ENCODE peak calls at places on chromosomes 5 and 9, in four cellular contexts. One of them, this sample, is unnamed.

GRCh38 chr5:96177303-96177869 is 215.7 kb upstream of the ELL2 start:
- DNase-seq in uterus: no peak
- DNase-seq in Peyer's patch: no peak
- DNase-seq in transverse colon: no peak
- DNase-seq in this sample: no peak

GRCh38 chr9:133368249-133368881 is 7.5 kb downstream of the SURF4 start:
- DNase-seq in transverse colon: peak; percentile 52
- DNase-seq in Peyer's patch: no peak
- DNase-seq in uterus: no peak
- DNase-seq in this sample: no peak

GRCh38 chr5:56147106-56147505 is 86.0 kb downstream of the ANKRD55 start:
- DNase-seq in Peyer's patch: no peak
- DNase-seq in transverse colon: no peak
- DNase-seq in uterus: no peak
- DNase-seq in this sample: no peak

GRCh38 chr9:116269250-116269649 is 115.7 kb downstream of the PAPPA start:
- DNase-seq in Peyer's patch: no peak
- DNase-seq in uterus: no peak
- DNase-seq in transverse colon: no peak
- DNase-seq in this sample: no peak

GRCh38 chr5:537098-537497 is 12.8 kb upstream of the SLC9A3 start:
- DNase-seq in uterus: no peak
- DNase-seq in transverse colon: no peak
- DNase-seq in Peyer's patch: no peak
- DNase-seq in this sample: no peak

GRCh38 chr5:95684361-95684760 is 1.6 kb upstream of the SPATA9 start:
- DNase-seq in Peyer's patch: no peak
- DNase-seq in transverse colon: no peak
- DNase-seq in uterus: no peak
- DNase-seq in this sample: no peak

GRCh38 chr5:128409401-128409800 is 128.6 kb downstream of the FBN2 start:
- DNase-seq in uterus: no peak
- DNase-seq in Peyer's patch: no peak
- DNase-seq in transverse colon: no peak
- DNase-seq in this sample: no peak

GRCh38 chr5:51159164-51159563 is 224.1 kb upstream of the ISL1 start:
- DNase-seq in Peyer's patch: no peak
- DNase-seq in uterus: no peak
- DNase-seq in transverse colon: no peak
- DNase-seq in this sample: no peak

GRCh38 chr9:100999914-101000540 is 28.5 kb upstream of the PLPPR1 start:
- DNase-seq in Peyer's patch: no peak
- DNase-seq in transverse colon: no peak
- DNase-seq in uterus: no peak
- DNase-seq in this sample: no peak

GRCh38 chr5:92313385-92313784 is 930.3 kb upstream of the ARRDC3 start:
- DNase-seq in uterus: no peak
- DNase-seq in transverse colon: no peak
- DNase-seq in Peyer's patch: no peak
- DNase-seq in this sample: no peak

DNA sequence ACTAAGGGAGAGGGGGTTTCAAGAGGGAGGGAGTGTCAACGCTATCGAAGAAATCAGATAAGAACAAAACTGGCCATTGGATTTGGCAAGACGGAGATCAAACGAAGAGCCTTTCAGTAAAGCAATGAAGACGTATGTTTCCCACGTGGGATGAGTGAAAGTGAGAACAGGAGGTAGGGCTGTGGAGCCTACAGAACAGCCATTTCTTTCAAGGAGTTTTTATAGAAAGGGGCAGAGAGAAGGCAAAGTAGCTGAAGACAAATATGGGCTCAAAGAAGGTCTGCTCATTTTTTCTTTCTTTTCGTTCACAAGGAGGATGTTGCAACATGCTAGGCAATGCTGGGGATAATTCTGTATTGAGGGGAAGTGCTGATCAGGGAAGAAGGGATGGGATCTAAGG is 98.3 kb downstream of the SUSD1 start:
- DNase-seq in Peyer's patch: no peak
- DNase-seq in uterus: no peak
- DNase-seq in transverse colon: no peak
- DNase-seq in this sample: no peak
- TF ChIP-seq POLR2A in Peyer's patch: no peak
- TF ChIP-seq POLR2A in uterus: no peak
- TF ChIP-seq POLR2A in transverse colon: no peak
- TF ChIP-seq POLR2A in this sample: no peak

DNA sequence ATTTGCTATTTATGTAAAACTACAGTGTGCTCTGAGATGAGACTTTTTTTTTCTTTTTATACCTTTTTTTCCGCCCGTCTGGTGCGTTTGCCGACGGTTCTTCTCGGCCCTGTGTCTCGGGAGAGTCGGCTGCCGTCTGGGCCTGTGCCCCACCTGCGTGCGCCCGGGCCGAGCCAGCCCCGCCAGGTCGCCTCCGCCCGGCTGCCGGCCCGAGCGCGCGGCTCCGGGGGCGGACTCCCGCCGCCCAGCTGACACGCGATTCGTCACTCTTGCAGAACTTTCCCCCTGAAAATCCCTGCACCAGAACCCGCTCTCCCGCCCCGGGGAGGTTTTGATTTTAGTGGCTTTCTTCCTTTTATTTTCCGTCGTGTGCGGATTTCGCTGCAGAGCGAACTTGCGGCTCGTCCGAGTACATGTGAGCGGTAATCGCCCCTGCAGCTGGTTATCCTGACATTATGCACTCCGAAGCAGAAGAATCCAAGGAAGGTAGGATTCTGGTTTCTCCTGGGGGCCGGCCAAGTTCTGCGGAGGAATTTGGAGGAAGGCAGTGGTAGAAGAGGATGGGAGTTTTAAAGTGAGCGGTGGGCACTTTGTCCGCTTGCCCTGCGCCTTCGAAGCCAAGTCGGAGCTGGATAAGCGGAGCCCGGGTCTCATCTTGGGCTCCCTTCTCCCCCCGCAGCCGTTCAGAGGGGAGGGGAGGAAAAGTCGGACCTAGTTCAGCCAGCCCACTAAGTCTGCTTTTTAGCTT is at the start of gene TNFAIP8:
- DNase-seq in Peyer's patch: peak; percentile 46
- DNase-seq in transverse colon: peak; percentile 59
- DNase-seq in uterus: peak; percentile 42
- DNase-seq in this sample: peak; percentile 58
- TF ChIP-seq POLR2A in Peyer's patch: no peak
- TF ChIP-seq POLR2A in transverse colon: peak; percentile 25
- TF ChIP-seq POLR2A in uterus: no peak
- TF ChIP-seq POLR2A in this sample: no peak

GRCh38 chr9:33289501-33289900 is 815 bp upstream of the NFX1 start:
- DNase-seq in transverse colon: peak; percentile 23
- DNase-seq in uterus: peak; percentile 24
- DNase-seq in Peyer's patch: no peak
- DNase-seq in this sample: no peak

GRCh38 chr9:33290994-33291397 is 680 bp downstream of the NFX1 start:
- DNase-seq in transverse colon: no peak
- DNase-seq in Peyer's patch: no peak
- DNase-seq in uterus: no peak
- DNase-seq in this sample: no peak

GRCh38 chr9:33289936-33290246 is 425 bp upstream of the NFX1 start:
- DNase-seq in uterus: no peak
- DNase-seq in Peyer's patch: no peak
- DNase-seq in transverse colon: no peak
- DNase-seq in this sample: no peak

GRCh38 chr9:33288828-33289483 is 1.4 kb upstream of the NFX1 start:
- DNase-seq in uterus: peak; percentile 26
- DNase-seq in transverse colon: peak; percentile 17
- DNase-seq in Peyer's patch: no peak
- DNase-seq in this sample: no peak

GRCh38 chr9:33290247-33290993 is at the start of gene NFX1:
- DNase-seq in uterus: peak; percentile 98
- DNase-seq in Peyer's patch: peak; percentile 97
- DNase-seq in transverse colon: peak; percentile 99
- DNase-seq in this sample: peak; percentile 66
- TF ChIP-seq POLR2A in uterus: peak; percentile 91
- TF ChIP-seq POLR2A in Peyer's patch: peak; percentile 91
- TF ChIP-seq POLR2A in transverse colon: peak; percentile 95
- TF ChIP-seq POLR2A in this sample: peak; percentile 81

DNA sequence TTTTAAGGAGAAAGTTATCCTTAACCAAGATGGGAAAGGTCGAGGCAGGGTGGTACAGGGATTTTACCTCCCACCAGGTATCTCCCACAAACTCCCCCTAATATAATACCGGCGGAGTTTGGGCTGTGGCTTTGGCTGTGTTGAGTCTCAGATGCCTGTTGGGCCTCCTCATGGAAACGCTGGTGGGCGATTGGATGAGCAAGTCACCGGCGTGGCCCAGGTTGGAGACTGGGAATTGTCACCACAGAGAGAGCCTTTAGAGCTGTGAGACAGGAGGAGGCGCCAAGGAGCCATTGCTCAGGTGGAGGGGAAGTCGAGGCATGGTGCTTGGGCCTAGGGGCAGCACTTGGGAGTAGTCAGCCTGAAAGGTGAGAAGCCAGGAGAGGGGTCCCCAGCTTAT is 3.4 kb upstream of the CAMSAP1 start:
- DNase-seq in Peyer's patch: no peak
- DNase-seq in uterus: no peak
- DNase-seq in transverse colon: no peak
- DNase-seq in this sample: no peak
- TF ChIP-seq POLR2A in Peyer's patch: no peak
- TF ChIP-seq POLR2A in uterus: no peak
- TF ChIP-seq POLR2A in transverse colon: no peak
- TF ChIP-seq POLR2A in this sample: no peak

GRCh38 chr5:44807269-44807668 is 1.5 kb upstream of the MRPS30 start:
- DNase-seq in uterus: no peak
- DNase-seq in transverse colon: no peak
- DNase-seq in Peyer's patch: no peak
- DNase-seq in this sample: peak; percentile 4

GRCh38 chr5:44809215-44809955 is 638 bp downstream of the MRPS30 start:
- DNase-seq in Peyer's patch: peak; percentile 41
- DNase-seq in uterus: peak; percentile 29
- DNase-seq in transverse colon: peak; percentile 54
- DNase-seq in this sample: peak; percentile 12

GRCh38 chr5:44809956-44810276 is 1.2 kb downstream of the MRPS30 start:
- DNase-seq in uterus: no peak
- DNase-seq in transverse colon: no peak
- DNase-seq in Peyer's patch: no peak
- DNase-seq in this sample: no peak

DNA sequence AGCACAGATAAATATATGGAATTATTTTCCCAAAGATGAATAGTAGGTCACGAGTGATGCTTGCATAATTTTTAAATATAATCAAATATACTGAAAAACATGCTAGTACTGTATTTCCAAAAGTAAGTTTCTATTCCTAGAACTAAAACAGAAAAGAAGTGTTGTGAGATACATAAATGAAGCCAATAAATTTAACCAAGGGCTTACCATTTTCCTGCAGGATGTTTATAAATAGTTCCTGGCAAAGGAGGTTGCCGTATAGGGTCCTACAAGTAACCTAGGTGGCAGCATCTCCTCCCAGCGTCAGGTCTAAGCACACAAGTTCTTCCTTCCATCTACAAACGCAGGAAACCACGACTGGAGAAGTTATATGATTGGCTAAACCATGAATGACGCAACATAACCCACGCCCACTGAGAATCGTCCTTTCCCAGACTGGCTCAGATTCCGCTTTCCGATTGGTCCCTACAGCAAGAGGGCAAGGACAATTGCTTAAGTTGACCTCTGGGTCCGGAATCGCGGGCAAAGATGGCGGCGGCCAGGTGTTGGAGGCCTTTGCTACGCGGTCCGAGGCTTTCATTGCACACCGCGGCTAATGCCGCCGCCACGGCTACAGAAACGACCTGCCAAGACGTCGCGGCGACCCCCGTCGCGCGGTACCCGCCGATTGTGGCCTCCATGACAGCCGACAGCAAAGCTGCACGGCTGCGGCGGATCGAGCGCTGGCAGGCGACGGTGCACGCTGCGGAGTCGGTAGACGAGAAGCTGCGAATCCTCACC is at the start of gene MRPS30:
- DNase-seq in transverse colon: peak; percentile 94
- DNase-seq in uterus: peak; percentile 89
- DNase-seq in Peyer's patch: peak; percentile 92
- DNase-seq in this sample: peak; percentile 61
- TF ChIP-seq POLR2A in transverse colon: peak; percentile 65
- TF ChIP-seq POLR2A in uterus: peak; percentile 41
- TF ChIP-seq POLR2A in Peyer's patch: peak; percentile 69
- TF ChIP-seq POLR2A in this sample: peak; percentile 78

GRCh38 chr9:36036780-36037579 is at the start of gene RECK:
- DNase-seq in Peyer's patch: peak; percentile 91
- DNase-seq in transverse colon: peak; percentile 88
- DNase-seq in uterus: peak; percentile 89
- DNase-seq in this sample: peak; percentile 63
- TF ChIP-seq POLR2A in Peyer's patch: no peak
- TF ChIP-seq POLR2A in transverse colon: peak; percentile 31
- TF ChIP-seq POLR2A in uterus: peak; percentile 86
- TF ChIP-seq POLR2A in this sample: peak; percentile 63